ENCODE peak calls at places on chromosomes 13 and 19, in nine cellular contexts. K is epithelial cell of esophagus, Y is LNCaP clone FGC, O is mucosa of descending colon, Q is progenitor cell of endocrine pancreas, I is thoracic aorta, C is K562, S is neural crest cell, P is WERI-Rb-1. H is an unnamed sample.

GRCh38 chr13:94093652-94094310 is 385.7 kb downstream of the DCT start:
- DNase-seq in S (no peak), P (no peak), C (no peak), Q (no peak), O (no peak), I (no peak), K (no peak), Y (no peak), H (no peak)

GRCh38 chr13:27917121-27917947 is 2.5 kb upstream of the PDX1 start:
- DNase-seq in S (no peak), K (no peak), I (no peak), O (peak; percentile 34), Y (no peak), C (no peak), Q (peak; percentile 52), P (no peak), H (no peak)

GRCh38 chr13:20359335-20359734 is 127.2 kb upstream of the GJB6 start:
- DNase-seq in P (no peak), O (no peak), Y (no peak), S (no peak), C (peak; percentile 12), I (no peak), Q (no peak), K (peak; percentile 100), H (no peak)

GRCh38 chr19:6402834-6403608 is 10.1 kb upstream of the GTF2F1 start:
- DNase-seq in I (no peak), Q (no peak), Y (no peak), C (no peak), S (peak; percentile 53), O (peak; percentile 77), P (no peak), K (no peak), H (no peak)

GRCh38 chr13:40874138-40874776 is 84.8 kb downstream of the SLC25A15 start:
- DNase-seq in Y (no peak), K (no peak), O (no peak), I (no peak), C (peak; percentile 6), S (no peak), P (no peak), Q (no peak), H (no peak)

GRCh38 chr13:27913116-27913515 is 6.7 kb upstream of the PDX1 start:
- DNase-seq in C (no peak), P (no peak), O (no peak), S (no peak), Q (no peak), Y (no peak), K (peak; percentile 51), I (no peak), H (no peak)

GRCh38 chr13:43153436-43154082 is 130.2 kb downstream of the DNAJC15 start:
- DNase-seq in K (peak; percentile 83), I (no peak), O (no peak), P (no peak), C (no peak), Q (no peak), S (no peak), Y (no peak), H (no peak)

GRCh38 chr13:98405107-98405571 is 171.8 kb downstream of the STK24 start:
- DNase-seq in Q (no peak), S (peak; percentile 19), P (peak; percentile 46), K (no peak), Y (no peak), C (peak; percentile 7), O (no peak), I (no peak), H (no peak)

GRCh38 chr13:27853871-27854270 is 61.6 kb downstream of the GSX1 start:
- DNase-seq in K (no peak), P (no peak), Y (no peak), O (no peak), Q (no peak), S (no peak), C (no peak), I (no peak), H (no peak)

GRCh38 chr19:38191747-38192146 is 32.3 kb downstream of the DPF1 start:
- DNase-seq in C (no peak), P (no peak), K (no peak), S (no peak), I (no peak), Q (no peak), Y (no peak), O (no peak), H (no peak)

GRCh38 chr19:50325310-50326100 is 3.7 kb downstream of the KCNC3 start:
- DNase-seq in P (peak; percentile 93), K (peak; percentile 33), Q (peak; percentile 84), S (peak; percentile 87), I (no peak), Y (no peak), O (peak; percentile 84), C (peak; percentile 90), H (no peak)

GRCh38 chr19:45346449-45346848 is 5.9 kb downstream of the KLC3 start:
- DNase-seq in C (peak; percentile 62), Y (no peak), O (no peak), I (no peak), K (no peak), P (peak; percentile 57), S (no peak), Q (no peak), H (no peak)

GRCh38 chr13:110114351-110114750 is 192.6 kb downstream of the COL4A1 start:
- DNase-seq in Y (no peak), O (no peak), C (no peak), P (no peak), Q (no peak), S (no peak), K (no peak), I (no peak), H (no peak)

GRCh38 chr19:45564131-45564780 is 20.3 kb downstream of the OPA3 start:
- DNase-seq in P (peak; percentile 77), C (no peak), O (no peak), K (no peak), S (no peak), Q (no peak), I (no peak), Y (no peak), H (no peak)

GRCh38 chr13:110340812-110341444 is 33.8 kb downstream of the COL4A2 start:
- DNase-seq in Q (no peak), K (peak; percentile 65), P (no peak), S (no peak), I (peak; percentile 95), Y (no peak), C (no peak), O (peak; percentile 65), H (peak; percentile 57)

GRCh38 chr13:75365724-75366173 is 116.2 kb downstream of the TBC1D4 start:
- DNase-seq in S (no peak), Q (no peak), K (peak; percentile 90), O (no peak), C (peak; percentile 24), P (no peak), Y (no peak), I (no peak), H (no peak)

GRCh38 chr13:19763618-19764017 is 19.1 kb downstream of the PSPC1 start:
- DNase-seq in Q (no peak), I (no peak), O (no peak), P (no peak), C (no peak), Y (no peak), S (no peak), K (no peak), H (no peak)

GRCh38 chr13:30140973-30141372 is 166.4 kb downstream of the KATNAL1 start:
- DNase-seq in O (no peak), S (no peak), K (no peak), Q (no peak), P (no peak), C (no peak), I (no peak), Y (no peak), H (no peak)

GRCh38 chr19:41089955-41090354 is 1.7 kb downstream of the CYP2A13 start:
- DNase-seq in Y (no peak), I (no peak), S (no peak), C (no peak), Q (no peak), K (no peak), O (no peak), P (no peak), H (no peak)

GRCh38 chr19:36072081-36072480 is 17.4 kb downstream of the WDR62 start:
- DNase-seq in S (no peak), Y (no peak), C (no peak), K (no peak), Q (no peak), I (no peak), P (no peak), O (no peak), H (no peak)

GRCh38 chr13:37647038-37647650 is 48.6 kb upstream of the POSTN start:
- DNase-seq in S (no peak), O (no peak), Q (no peak), I (no peak), K (no peak), Y (no peak), P (no peak), C (no peak), H (no peak)

GRCh38 chr19:4456566-4456842 is 1.1 kb downstream of the UBXN6 start:
- DNase-seq in C (peak; percentile 54), Y (no peak), K (peak; percentile 70), P (peak; percentile 96), O (no peak), I (no peak), Q (no peak), S (no peak), H (peak; percentile 44)

GRCh38 chr19:11541238-11541637 is 2.6 kb downstream of the CNN1 start:
- DNase-seq in Q (no peak), O (no peak), P (no peak), I (no peak), S (no peak), K (no peak), C (no peak), Y (no peak), H (no peak)
- TF ChIP-seq CTCF in Q (no peak), O (no peak), P (no peak), I (no peak), S (no peak), K (no peak), C (no peak), Y (no peak), H (no peak)

GRCh38 chr13:23579072-23579885 is 9.1 kb downstream of the TNFRSF19 start:
- DNase-seq in S (peak; percentile 97), C (peak; percentile 79), Q (peak; percentile 96), O (peak; percentile 94), I (peak; percentile 39), K (peak; percentile 88), Y (no peak), P (peak; percentile 98), H (peak; percentile 97)
- TF ChIP-seq CTCF in S (no peak), C (no peak), Q (no peak), O (no peak), I (no peak), K (no peak), Y (no peak), P (no peak), H (no peak)

DNA sequence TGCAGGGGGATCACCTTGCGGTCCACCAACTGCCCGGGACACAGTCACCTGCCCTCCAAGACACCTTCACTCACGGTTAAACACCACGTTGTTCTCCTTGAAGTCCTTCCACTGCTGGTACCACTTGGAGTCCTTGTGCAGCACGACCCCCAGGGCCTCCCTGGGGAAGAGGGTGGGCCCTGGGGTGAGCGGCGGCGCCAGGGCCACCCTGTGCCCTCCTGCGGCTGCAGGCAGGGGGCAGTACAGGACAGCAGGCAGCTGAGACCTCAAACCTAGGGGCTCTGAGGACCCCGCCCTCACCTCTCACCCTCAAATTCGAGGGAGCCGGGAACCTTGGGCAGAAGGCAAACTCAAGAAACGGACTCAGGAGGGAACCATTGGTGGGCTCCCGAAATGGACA is 7.5 kb upstream of the CTXN1 start:
- DNase-seq in C (no peak), K (no peak), Q (no peak), S (no peak), O (no peak), Y (no peak), P (no peak), I (no peak), H (no peak)
- TF ChIP-seq CTCF in C (peak; percentile 54), K (peak; percentile 42), Q (peak; percentile 31), S (peak; percentile 45), O (no peak), Y (peak; percentile 20), P (peak; percentile 65), I (no peak), H (peak; percentile 43)

GRCh38 chr13:52665325-52665724 is 12.7 kb downstream of the SUGT1 start:
- DNase-seq in I (no peak), Y (no peak), P (no peak), K (peak; percentile 56), O (no peak), Q (no peak), C (no peak), S (no peak), H (no peak)
- TF ChIP-seq CTCF in I (no peak), Y (peak; percentile 44), P (no peak), K (peak; percentile 54), O (no peak), Q (peak; percentile 54), C (no peak), S (peak; percentile 68), H (peak; percentile 51)

H was measured in endothelial cell.